ENCODE peak calls at places on chromosomes 7 and 10, in seven cellular contexts. Y, Q, J, I, A, K and C are unnamed samples.
A peak's percentile ranks its signal among the peaks of the same experiment; 100 is the strongest.

GRCh38 chr10:86698207-86698940 is 30.1 kb downstream of the LDB3 start:
- DNase-seq in J (no peak), Y (no peak), K (no peak), I (no peak), Q (no peak), A (no peak), C (no peak)

GRCh38 chr10:22515009-22515408 is 169.7 kb downstream of the SPAG6 start:
- DNase-seq in Y (no peak), I (no peak), J (no peak), A (no peak), K (no peak), Q (no peak), C (no peak)

GRCh38 chr10:78248651-78249464 is 215.2 kb downstream of the RPS24 start:
- DNase-seq in I (peak; percentile 81), K (no peak), A (no peak), Q (no peak), J (no peak), Y (no peak), C (no peak)

GRCh38 chr10:96369890-96370574 is 11.2 kb upstream of the OPALIN start:
- DNase-seq in K (no peak), A (no peak), Y (no peak), Q (no peak), I (no peak), J (no peak), C (no peak)

GRCh38 chr7:135712182-135712782 is 15.7 kb downstream of the SLC13A4 start:
- DNase-seq in Q (no peak), K (no peak), J (no peak), I (no peak), Y (no peak), A (no peak), C (no peak)

GRCh38 chr10:116044722-116045374 is 228.2 kb downstream of the GFRA1 start:
- DNase-seq in A (no peak), Q (no peak), J (no peak), K (no peak), Y (no peak), I (no peak), C (no peak)

GRCh38 chr7:92831716-92832622 is 4.4 kb downstream of the CDK6 start:
- DNase-seq in Q (peak; percentile 46), A (peak; percentile 34), K (no peak), Y (no peak), J (no peak), I (no peak), C (no peak)

GRCh38 chr7:34075976-34076375 is 170.6 kb downstream of the BMPER start:
- DNase-seq in K (no peak), Y (no peak), Q (no peak), A (no peak), I (no peak), J (no peak), C (no peak)

GRCh38 chr10:36057180-36057579 is 415.1 kb upstream of the FZD8 start:
- DNase-seq in K (no peak), I (no peak), A (no peak), Q (no peak), Y (no peak), J (no peak), C (no peak)

GRCh38 chr7:36232971-36233550 is 80.0 kb downstream of the EEPD1 start:
- DNase-seq in K (no peak), Y (no peak), A (no peak), Q (no peak), J (no peak), I (no peak), C (no peak)

GRCh38 chr10:1240341-1240775 is 184.2 kb downstream of the WDR37 start:
- DNase-seq in I (peak; percentile 33), K (no peak), A (no peak), J (no peak), Q (no peak), Y (no peak), C (no peak)

GRCh38 chr7:66307591-66308215 is 102.6 kb downstream of the TPST1 start:
- DNase-seq in Y (no peak), I (no peak), K (no peak), Q (no peak), A (no peak), J (no peak), C (no peak)

GRCh38 chr7:20365486-20365885 is 34.8 kb downstream of the ITGB8 start:
- DNase-seq in J (no peak), Q (no peak), I (no peak), A (no peak), Y (no peak), K (no peak), C (no peak)

GRCh38 chr7:121744319-121744718 is 128.6 kb upstream of the PTPRZ1 start:
- DNase-seq in A (no peak), Y (no peak), I (no peak), J (no peak), Q (no peak), K (no peak), C (no peak)

GRCh38 chr10:118900617-118901016 is 128.9 kb upstream of the NANOS1 start:
- DNase-seq in Q (no peak), I (no peak), Y (no peak), A (no peak), J (no peak), K (no peak), C (no peak)